ENCODE peak calls at places on chromosomes 1 and 21, in five cellular contexts. H, R, P, E and N are unnamed samples.
A peak's percentile ranks its signal among the peaks of the same experiment; 100 is the strongest.

GRCh38 chr1:51331206-51332100 is 1.1 kb upstream of the TTC39A start:
- DNase-seq in H (no peak), R (peak; percentile 84), P (peak; percentile 78), E (peak; percentile 67), N (no peak)

GRCh38 chr1:201565024-201565730 is 26.2 kb downstream of the NAV1 start:
- DNase-seq in H (no peak), R (no peak), P (no peak), E (no peak), N (no peak)

GRCh38 chr1:245156041-245156735 is 1.4 kb downstream of the KIF26B start:
- DNase-seq in H (no peak), R (peak; percentile 95), P (peak; percentile 80), E (peak; percentile 93), N (peak; percentile 52)

GRCh38 chr1:37482796-37483744 is 8.7 kb downstream of the ZC3H12A start:
- DNase-seq in H (no peak), R (no peak), P (no peak), E (no peak), N (no peak)

GRCh38 chr1:39944410-39944809 is 10.5 kb upstream of the MFSD2A start:
- DNase-seq in H (no peak), R (no peak), P (no peak), E (no peak), N (no peak)

GRCh38 chr1:186985889-186986491 is 157.2 kb downstream of the PLA2G4A start:
- DNase-seq in H (peak; percentile 29), R (peak; percentile 18), P (peak; percentile 78), E (peak; percentile 39), N (no peak)

GRCh38 chr1:182129398-182129797 is 67.9 kb upstream of the ZNF648 start:
- DNase-seq in H (no peak), R (no peak), P (no peak), E (no peak), N (no peak)

GRCh38 chr1:13494025-13494424 is 19.8 kb downstream of the LRRC38 start:
- DNase-seq in H (no peak), R (no peak), P (no peak), E (no peak), N (no peak)

GRCh38 chr21:40623550-40623949 is 223.4 kb downstream of the DSCAM start:
- DNase-seq in H (no peak), R (no peak), P (no peak), E (no peak), N (no peak)

GRCh38 chr1:182173791-182174190 is 112.3 kb upstream of the ZNF648 start:
- DNase-seq in H (no peak), R (no peak), P (no peak), E (no peak), N (no peak)

GRCh38 chr1:83109692-83110091 is 889.2 kb downstream of the TTLL7 start:
- DNase-seq in H (no peak), R (no peak), P (no peak), E (no peak), N (no peak)

GRCh38 chr21:43286196-43286595 is 117.4 kb downstream of the CRYAA start:
- DNase-seq in H (no peak), R (no peak), P (no peak), E (no peak), N (no peak)

GRCh38 chr1:107820797-107821196 is 144.2 kb downstream of the VAV3 start:
- DNase-seq in H (no peak), R (no peak), P (peak; percentile 1), E (no peak), N (no peak)

GRCh38 chr1:156319664-156320063 is 18.4 kb downstream of the CCT3 start:
- DNase-seq in H (no peak), R (no peak), P (peak; percentile 60), E (no peak), N (peak; percentile 15)

GRCh38 chr1:227744668-227745067 is 9.4 kb downstream of the SNAP47 start:
- DNase-seq in H (no peak), R (no peak), P (no peak), E (no peak), N (no peak)

GRCh38 chr1:154598871-154599635 is 8.9 kb downstream of the ADAR start:
- DNase-seq in H (no peak), R (no peak), P (peak; percentile 14), E (no peak), N (no peak)

GRCh38 chr1:53126495-53126894 is 15.9 kb downstream of the SLC1A7 start:
- DNase-seq in H (no peak), R (no peak), P (no peak), E (no peak), N (no peak)

GRCh38 chr1:85343612-85344255 is 67.3 kb upstream of the BCL10 start:
- DNase-seq in H (no peak), R (no peak), P (no peak), E (no peak), N (no peak)

GRCh38 chr1:181383695-181384094 is 99.6 kb upstream of the CACNA1E start:
- DNase-seq in H (no peak), R (no peak), P (no peak), E (no peak), N (no peak)

GRCh38 chr1:234936631-234937389 is 191.8 kb downstream of the TOMM20 start:
- DNase-seq in H (no peak), R (no peak), P (peak; percentile 24), E (no peak), N (no peak)

GRCh38 chr1:208531003-208531750 is 287.0 kb upstream of the PLXNA2 start:
- DNase-seq in H (no peak), R (no peak), P (no peak), E (no peak), N (no peak)

GRCh38 chr1:40976952-40977690 is 2.4 kb upstream of the CTPS1 start:
- DNase-seq in H (no peak), R (peak; percentile 64), P (peak; percentile 98), E (no peak), N (no peak)

GRCh38 chr1:224175615-224176014 is 7.4 kb upstream of the DEGS1 start:
- DNase-seq in H (no peak), R (peak; percentile 10), P (no peak), E (peak; percentile 56), N (no peak)

GRCh38 chr21:45537746-45538291 is 4.4 kb downstream of the SLC19A1 start:
- DNase-seq in H (no peak), R (no peak), P (no peak), E (no peak), N (peak; percentile 2)

GRCh38 chr21:41506526-41507520 is 1.1 kb downstream of the TMPRSS2 start:
- DNase-seq in H (no peak), R (no peak), P (peak; percentile 3), E (peak; percentile 68), N (no peak)

GRCh38 chr1:238485906-238486219 is 595.1 kb upstream of the ZP4 start:
- DNase-seq in H (no peak), R (no peak), P (no peak), E (peak; percentile 16), N (no peak)

GRCh38 chr1:143660354-143660941 is 311.3 kb downstream of the FAM72C start:
- DNase-seq in H (no peak), R (no peak), P (no peak), E (no peak), N (no peak)

GRCh38 chr1:232950919-232951579 is 638 bp downstream of the NTPCR start:
- DNase-seq in H (no peak), R (peak; percentile 19), P (peak; percentile 65), E (peak; percentile 30), N (peak; percentile 15)

GRCh38 chr21:27024971-27025370 is 58.1 kb upstream of the ADAMTS5 start:
- DNase-seq in H (no peak), R (no peak), P (peak; percentile 41), E (no peak), N (no peak)

GRCh38 chr1:14365226-14365994 is 233.1 kb upstream of the KAZN start:
- DNase-seq in H (no peak), R (no peak), P (no peak), E (no peak), N (no peak)

GRCh38 chr21:43300496-43301423 is 126.2 kb downstream of the SIK1 start:
- DNase-seq in H (no peak), R (no peak), P (no peak), E (no peak), N (no peak)

GRCh38 chr1:244381887-244382565 is 69.7 kb downstream of the ADSS2 start:
- DNase-seq in H (peak; percentile 24), R (peak; percentile 23), P (peak; percentile 83), E (no peak), N (no peak)

GRCh38 chr1:72526926-72527325 is 244.6 kb upstream of the NEGR1 start:
- DNase-seq in H (no peak), R (no peak), P (no peak), E (no peak), N (no peak)

GRCh38 chr1:19032701-19033515 is 76.4 kb upstream of the IFFO2 start:
- DNase-seq in H (no peak), R (no peak), P (no peak), E (no peak), N (no peak)

GRCh38 chr1:180854456-180854855 is 58.2 kb upstream of the KIAA1614 start:
- DNase-seq in H (no peak), R (no peak), P (no peak), E (no peak), N (no peak)

GRCh38 chr1:218494449-218494852 is 149.3 kb downstream of the TGFB2 start:
- DNase-seq in H (no peak), R (no peak), P (no peak), E (peak; percentile 49), N (no peak)

GRCh38 chr1:1631793-1632420 is at the start of gene MMP23B:
- DNase-seq in H (no peak), R (peak; percentile 66), P (peak; percentile 50), E (peak; percentile 88), N (no peak)